ENCODE peak calls at places on chromosomes 3 and 15, in seven cellular contexts. C, M, D, I, T, L and F are unnamed samples.

GRCh38 chr3:257826-258225 is 61.3 kb downstream of the CHL1 start:
- DNase-seq in D (no peak), C (no peak), T (no peak), I (no peak), L (no peak), M (no peak), F (no peak)

GRCh38 chr3:66592061-66592875 is 91.4 kb upstream of the LRIG1 start:
- DNase-seq in I (no peak), M (no peak), D (no peak), T (no peak), C (peak), L (peak), F (no peak)

GRCh38 chr15:29962404-29962803 is 120.4 kb upstream of the GOLGA8J start:
- DNase-seq in D (no peak), T (no peak), M (peak), I (no peak), C (no peak), L (no peak), F (no peak)

GRCh38 chr3:130933801-130934345 is 40.0 kb downstream of the ATP2C1 start:
- DNase-seq in L (no peak), D (no peak), I (no peak), T (no peak), M (no peak), C (peak), F (no peak)

GRCh38 chr3:72245183-72245811 is 460.3 kb upstream of the PROK2 start:
- DNase-seq in D (no peak), L (no peak), T (no peak), C (no peak), I (no peak), M (no peak), F (no peak)

GRCh38 chr15:100338971-100339444 is 2.8 kb downstream of the ADAMTS17 start:
- DNase-seq in C (peak), D (no peak), M (peak), L (peak), I (peak), T (peak), F (peak)

GRCh38 chr3:187678869-187679268 is 8.7 kb upstream of the SST start:
- DNase-seq in M (peak), T (peak), I (no peak), L (peak), D (peak), C (peak), F (peak)

GRCh38 chr3:63400259-63400860 is 122.3 kb downstream of the SYNPR start:
- DNase-seq in L (peak), I (no peak), M (no peak), D (no peak), T (no peak), C (peak), F (peak)

GRCh38 chr3:57080171-57080570 is 19.7 kb downstream of the SPATA12 start:
- DNase-seq in T (no peak), D (no peak), M (no peak), L (no peak), I (no peak), C (no peak), F (no peak)

GRCh38 chr15:29034593-29035364 is 149.0 kb downstream of the APBA2 start:
- DNase-seq in M (no peak), L (no peak), I (no peak), T (no peak), C (no peak), D (no peak), F (no peak)

GRCh38 chr15:39649765-39650164 is 68.9 kb downstream of the THBS1 start:
- DNase-seq in C (no peak), D (no peak), I (no peak), L (no peak), T (no peak), M (no peak), F (no peak)

GRCh38 chr15:57003418-57003817 is 85.0 kb downstream of the TCF12 start:
- DNase-seq in M (no peak), T (no peak), L (peak), C (peak), I (no peak), D (no peak), F (peak)

GRCh38 chr3:136277634-136278033 is 27.5 kb downstream of the PCCB start:
- DNase-seq in T (no peak), I (no peak), L (no peak), C (no peak), M (no peak), D (peak), F (no peak)

GRCh38 chr3:70256566-70256965 is 55.9 kb downstream of the MDFIC2 start:
- DNase-seq in I (no peak), T (no peak), L (no peak), D (no peak), C (no peak), M (no peak), F (no peak)

GRCh38 chr3:125375950-125376679 is 990 bp upstream of the ZNF148 start:
- DNase-seq in T (no peak), D (no peak), L (no peak), M (no peak), C (no peak), I (no peak), F (peak)

GRCh38 chr3:144771401-144771870 is 799.8 kb downstream of the DIPK2A start:
- DNase-seq in L (peak), C (peak), D (no peak), I (no peak), M (no peak), T (no peak), F (no peak)

GRCh38 chr3:4583441-4583840 is 90.3 kb downstream of the ITPR1 start:
- DNase-seq in T (no peak), C (no peak), M (peak), D (no peak), L (peak), I (no peak), F (no peak)

GRCh38 chr3:186220886-186221285 is 112.0 kb upstream of the ETV5 start:
- DNase-seq in T (no peak), D (no peak), L (no peak), C (no peak), M (peak), I (no peak), F (peak)

GRCh38 chr3:38124324-38125122 is 12.4 kb downstream of the ACAA1 start:
- DNase-seq in L (no peak), T (peak), C (no peak), M (no peak), I (no peak), D (no peak), F (no peak)

GRCh38 chr15:69869881-69870465 is 227.7 kb downstream of the TLE3 start:
- DNase-seq in I (no peak), L (no peak), T (no peak), M (no peak), D (no peak), C (no peak), F (no peak)

GRCh38 chr15:31472636-31473383 is 146.2 kb downstream of the KLF13 start:
- DNase-seq in C (peak), M (no peak), I (peak), D (no peak), L (peak), T (no peak), F (no peak)

GRCh38 chr3:185439745-185440466 is 58.9 kb downstream of the TMEM41A start:
- DNase-seq in T (no peak), I (no peak), C (no peak), D (no peak), M (no peak), L (no peak), F (no peak)

GRCh38 chr3:52703356-52703755 is 2.2 kb downstream of the GLT8D1 start:
- DNase-seq in M (no peak), L (no peak), T (no peak), I (no peak), D (no peak), C (no peak), F (no peak)
- H3K4me3 ChIP-seq in M (no peak), L (no peak), T (no peak), I (no peak), D (no peak), C (no peak), F (no peak)

GRCh38 chr3:179324270-179324754 is 1.5 kb downstream of the ZNF639 start:
- DNase-seq in I (no peak), D (no peak), T (no peak), C (peak), L (peak), M (no peak), F (peak)

GRCh38 chr3:179323197-179323901 is 518 bp downstream of the ZNF639 start:
- DNase-seq in L (peak), C (peak), M (peak), T (peak), I (peak), D (no peak), F (peak)

GRCh38 chr3:179318876-179319275 is 4.0 kb upstream of the ZNF639 start:
- DNase-seq in M (no peak), I (no peak), C (no peak), L (no peak), T (no peak), D (no peak), F (peak)

GRCh38 chr3:179322481-179323196 is at the start of gene ZNF639:
- DNase-seq in D (peak), L (peak), C (peak), T (peak), I (peak), M (peak), F (peak)

DNA sequence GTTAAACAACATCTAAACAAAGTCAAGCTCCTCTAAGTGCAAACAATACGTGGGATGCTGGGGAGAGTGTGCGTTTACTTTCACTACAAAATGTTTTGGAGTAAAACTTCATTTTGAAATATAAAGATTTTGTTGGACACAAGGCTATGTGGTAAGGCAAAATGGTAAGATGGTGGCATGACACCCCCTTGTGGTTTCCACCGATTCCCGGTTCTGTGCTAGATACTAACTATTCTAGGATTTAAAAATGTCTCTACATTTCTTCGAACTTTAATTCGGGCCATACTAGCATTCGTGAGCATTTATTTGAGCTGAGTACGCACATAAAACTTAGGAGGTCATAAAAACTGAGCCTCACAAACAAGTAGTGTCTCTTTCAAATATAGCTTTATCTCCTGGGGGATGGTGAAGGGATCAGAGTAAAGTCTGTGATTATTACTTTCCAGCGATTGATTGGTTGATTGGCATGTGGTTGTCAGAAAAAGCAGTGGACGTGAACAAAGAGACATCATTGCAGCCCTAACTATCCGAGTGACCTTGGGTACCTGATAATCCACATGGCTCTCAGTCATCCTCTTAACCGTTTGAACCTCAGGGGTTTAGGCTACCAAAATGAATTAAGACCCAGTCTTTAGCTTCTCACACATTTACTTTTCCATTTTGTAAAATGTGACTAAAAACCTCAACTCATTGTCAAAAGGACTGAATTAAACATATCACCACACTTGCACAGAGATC is 1.1 kb upstream of the ZNF639 start:
- DNase-seq in T (no peak), C (peak), D (peak), L (peak), M (peak), I (no peak), F (peak)
- H3K4me3 ChIP-seq in T (peak), C (peak), D (no peak), L (peak), M (peak), I (peak), F (peak)

GRCh38 chr15:89067751-89068150 is 20.5 kb upstream of the ABHD2 start:
- DNase-seq in D (no peak), I (no peak), T (no peak), L (peak), C (peak), M (no peak), F (peak)
- H3K4me3 ChIP-seq in D (no peak), I (no peak), T (no peak), L (no peak), C (no peak), M (no peak), F (no peak)

GRCh38 chr3:169104972-169105371 is 558.5 kb downstream of the MECOM start:
- DNase-seq in T (no peak), M (no peak), D (no peak), L (peak), C (peak), I (no peak), F (peak)
- H3K4me3 ChIP-seq in T (no peak), M (no peak), D (no peak), L (no peak), C (no peak), I (no peak), F (no peak)

GRCh38 chr3:124115279-124115678 is 123.4 kb upstream of the ROPN1 start:
- DNase-seq in I (no peak), D (no peak), M (no peak), L (no peak), T (no peak), C (no peak), F (no peak)
- H3K4me3 ChIP-seq in I (no peak), D (no peak), M (no peak), L (no peak), T (no peak), C (no peak), F (no peak)